ENCODE peak calls at places on chromosomes 13 and 19, in four cellular contexts. One of them, this sample, is unnamed.

GRCh38 chr19:11177592-11177991 is 19.8 kb downstream of the KANK2 start:
- DNase-seq in left ventricle myocardium inferior: no peak
- DNase-seq in mucosa of gallbladder: no peak
- DNase-seq in T-helper 1 cell: no peak
- DNase-seq in this sample: no peak

GRCh38 chr19:652467-653389 is 10.3 kb downstream of the RNF126 start:
- DNase-seq in left ventricle myocardium inferior: no peak
- DNase-seq in mucosa of gallbladder: no peak
- DNase-seq in T-helper 1 cell: no peak
- DNase-seq in this sample: no peak

GRCh38 chr19:4567584-4568071 is 8.1 kb upstream of the SEMA6B start:
- DNase-seq in left ventricle myocardium inferior: peak
- DNase-seq in mucosa of gallbladder: peak
- DNase-seq in T-helper 1 cell: peak
- DNase-seq in this sample: peak

GRCh38 chr19:3375221-3376088 is 9.1 kb downstream of the NFIC start:
- DNase-seq in left ventricle myocardium inferior: peak
- DNase-seq in mucosa of gallbladder: peak
- DNase-seq in T-helper 1 cell: no peak
- DNase-seq in this sample: peak

GRCh38 chr19:52398091-52398461 is 427 bp downstream of the ZNF528 start:
- DNase-seq in left ventricle myocardium inferior: no peak
- DNase-seq in mucosa of gallbladder: no peak
- DNase-seq in T-helper 1 cell: no peak
- DNase-seq in this sample: no peak

GRCh38 chr13:102869948-102870676 is 24.3 kb downstream of the ERCC5 start:
- DNase-seq in left ventricle myocardium inferior: no peak
- DNase-seq in mucosa of gallbladder: no peak
- DNase-seq in T-helper 1 cell: no peak
- DNase-seq in this sample: no peak

GRCh38 chr13:113616991-113617749 is 32.6 kb downstream of the TFDP1 start:
- DNase-seq in left ventricle myocardium inferior: no peak
- DNase-seq in mucosa of gallbladder: no peak
- DNase-seq in T-helper 1 cell: no peak
- DNase-seq in this sample: peak

GRCh38 chr13:21240586-21240985 is 64.1 kb downstream of the MRPL57 start:
- DNase-seq in left ventricle myocardium inferior: no peak
- DNase-seq in mucosa of gallbladder: no peak
- DNase-seq in T-helper 1 cell: no peak
- DNase-seq in this sample: peak

GRCh38 chr19:42255766-42256750 is 1.1 kb upstream of the ERF start:
- DNase-seq in left ventricle myocardium inferior: peak
- DNase-seq in mucosa of gallbladder: no peak
- DNase-seq in T-helper 1 cell: no peak
- DNase-seq in this sample: peak

GRCh38 chr19:49290517-49290916 is 34.5 kb downstream of the SLC6A16 start:
- DNase-seq in left ventricle myocardium inferior: no peak
- DNase-seq in mucosa of gallbladder: no peak
- DNase-seq in T-helper 1 cell: no peak
- DNase-seq in this sample: no peak

GRCh38 chr13:97901716-97902115 is 51.8 kb upstream of the IPO5 start:
- DNase-seq in left ventricle myocardium inferior: no peak
- DNase-seq in mucosa of gallbladder: no peak
- DNase-seq in T-helper 1 cell: no peak
- DNase-seq in this sample: no peak

GRCh38 chr13:36323951-36324566 is 22.1 kb downstream of the SPART start:
- DNase-seq in left ventricle myocardium inferior: no peak
- DNase-seq in mucosa of gallbladder: no peak
- DNase-seq in T-helper 1 cell: no peak
- DNase-seq in this sample: peak

GRCh38 chr19:2235396-2236284 is 489 bp downstream of the PLEKHJ1 start:
- DNase-seq in left ventricle myocardium inferior: peak
- DNase-seq in mucosa of gallbladder: peak
- DNase-seq in T-helper 1 cell: no peak
- DNase-seq in this sample: no peak

GRCh38 chr19:1554968-1555801 is 12.9 kb downstream of the MEX3D start:
- DNase-seq in left ventricle myocardium inferior: no peak
- DNase-seq in mucosa of gallbladder: no peak
- DNase-seq in T-helper 1 cell: no peak
- DNase-seq in this sample: no peak

GRCh38 chr19:42032428-42032827 is 37.6 kb downstream of the GRIK5 start:
- DNase-seq in left ventricle myocardium inferior: no peak
- DNase-seq in mucosa of gallbladder: no peak
- DNase-seq in T-helper 1 cell: no peak
- DNase-seq in this sample: no peak

GRCh38 chr13:49044849-49045248 is 69.1 kb downstream of the FNDC3A start:
- DNase-seq in left ventricle myocardium inferior: no peak
- DNase-seq in mucosa of gallbladder: no peak
- DNase-seq in T-helper 1 cell: no peak
- DNase-seq in this sample: no peak

GRCh38 chr13:73390100-73390499 is 331.3 kb downstream of the KLF5 start:
- DNase-seq in left ventricle myocardium inferior: no peak
- DNase-seq in mucosa of gallbladder: no peak
- DNase-seq in T-helper 1 cell: no peak
- DNase-seq in this sample: no peak

GRCh38 chr19:12513531-12514061 is 29.0 kb upstream of the ZNF709 start:
- DNase-seq in left ventricle myocardium inferior: peak
- DNase-seq in mucosa of gallbladder: peak
- DNase-seq in T-helper 1 cell: no peak
- DNase-seq in this sample: no peak

This sample was measured in fibroblast of villous mesenchyme.